ENCODE peak calls at places on chromosomes 5 and 9, in eight cellular contexts. Y is psoas muscle, H is upper lobe of right lung, S is bronchial epithelial cell, I is lower leg skin, L is IMR-90, P is dorsolateral prefrontal cortex, B is fibroblast of the aortic adventitia. M is an unnamed sample.

GRCh38 chr5:155275214-155275613 is 261.7 kb downstream of the KIF4B start:
- DNase-seq in H (no peak), B (no peak), I (no peak), L (no peak), Y (no peak), S (no peak), P (no peak), M (no peak)

GRCh38 chr9:131096490-131097258 is at the start of gene AIF1L:
- DNase-seq in L (no peak), I (no peak), B (no peak), P (no peak), Y (no peak), H (peak), S (no peak), M (peak)

GRCh38 chr5:32805966-32806626 is 95.0 kb downstream of the NPR3 start:
- DNase-seq in B (peak), P (no peak), Y (no peak), H (no peak), L (peak), S (peak), I (no peak), M (no peak)

GRCh38 chr5:67404261-67405100 is 207.9 kb upstream of the CD180 start:
- DNase-seq in B (peak), L (peak), I (no peak), S (peak), P (no peak), H (no peak), Y (no peak), M (no peak)

GRCh38 chr5:82149434-82149833 is 128.7 kb downstream of the RPS23 start:
- DNase-seq in P (no peak), S (no peak), Y (no peak), I (no peak), B (no peak), H (no peak), L (no peak), M (no peak)

GRCh38 chr9:134231330-134231745 is 67.0 kb upstream of the RNU6ATAC start:
- DNase-seq in L (no peak), H (no peak), I (no peak), Y (peak), B (no peak), S (no peak), P (no peak), M (no peak)

GRCh38 chr5:135008556-135008955 is 25.5 kb downstream of the PITX1 start:
- DNase-seq in I (no peak), Y (no peak), H (peak), S (no peak), P (no peak), L (no peak), B (no peak), M (no peak)

GRCh38 chr5:37984300-37984699 is 144.5 kb upstream of the GDNF start:
- DNase-seq in I (no peak), S (no peak), B (no peak), Y (no peak), L (no peak), P (no peak), H (no peak), M (no peak)

GRCh38 chr5:138573949-138574670 is 1.1 kb downstream of the HSPA9 start:
- DNase-seq in H (no peak), S (peak), P (no peak), Y (no peak), I (no peak), L (peak), B (peak), M (no peak)

GRCh38 chr5:1445313-1445894 is at the start of gene SLC6A3:
- DNase-seq in Y (peak), L (no peak), I (no peak), B (no peak), H (peak), P (no peak), S (no peak), M (peak)

GRCh38 chr9:31790720-31791119 is 593.7 kb upstream of the ACO1 start:
- DNase-seq in Y (no peak), P (no peak), B (no peak), H (no peak), I (no peak), L (no peak), S (peak), M (no peak)

GRCh38 chr9:133349965-133350624 is 2.1 kb downstream of the RPL7A start:
- DNase-seq in P (no peak), Y (no peak), H (no peak), S (no peak), B (no peak), L (no peak), I (no peak), M (no peak)

GRCh38 chr9:38316166-38316765 is 76.2 kb upstream of the ALDH1B1 start:
- DNase-seq in P (no peak), H (no peak), I (no peak), Y (peak), L (no peak), S (no peak), B (no peak), M (no peak)

GRCh38 chr5:172110921-172111873 is 76.8 kb downstream of the STK10 start:
- DNase-seq in B (peak), Y (peak), L (peak), S (peak), P (no peak), I (no peak), H (peak), M (no peak)

GRCh38 chr9:35105126-35105525 is 2.2 kb upstream of the STOML2 start:
- DNase-seq in H (peak), L (no peak), B (no peak), P (no peak), Y (no peak), I (no peak), S (no peak), M (no peak)

GRCh38 chr9:70563437-70564204 is 149.2 kb upstream of the KLF9 start:
- DNase-seq in B (peak), L (peak), I (no peak), H (no peak), P (no peak), S (peak), Y (no peak), M (no peak)

GRCh38 chr9:96565684-96566360 is 53.8 kb downstream of the CDC14B start:
- DNase-seq in Y (no peak), S (peak), I (peak), P (no peak), L (peak), H (no peak), B (peak), M (no peak)

GRCh38 chr9:134515026-134515821 is 126.4 kb upstream of the COL5A1 start:
- DNase-seq in S (no peak), H (peak), B (peak), I (no peak), L (peak), P (no peak), Y (no peak), M (no peak)

GRCh38 chr9:134307223-134307600 is 19.0 kb upstream of the RXRA start:
- DNase-seq in P (no peak), H (peak), Y (peak), S (no peak), L (no peak), I (no peak), B (no peak), M (no peak)

GRCh38 chr9:76595645-76596044 is 136.7 kb downstream of the GCNT1 start:
- DNase-seq in B (no peak), Y (no peak), S (no peak), L (no peak), H (no peak), P (no peak), I (no peak), M (no peak)

GRCh38 chr9:76593011-76593347 is 134.0 kb downstream of the GCNT1 start:
- DNase-seq in L (no peak), H (no peak), S (no peak), B (no peak), Y (no peak), I (no peak), P (no peak), M (no peak)

GRCh38 chr9:76591256-76591950 is 132.4 kb downstream of the GCNT1 start:
- DNase-seq in S (no peak), P (no peak), I (no peak), L (peak), Y (no peak), H (no peak), B (peak), M (no peak)

GRCh38 chr9:76594764-76595410 is 135.9 kb downstream of the GCNT1 start:
- DNase-seq in Y (no peak), S (no peak), B (no peak), P (no peak), I (no peak), L (no peak), H (no peak), M (no peak)

DNA sequence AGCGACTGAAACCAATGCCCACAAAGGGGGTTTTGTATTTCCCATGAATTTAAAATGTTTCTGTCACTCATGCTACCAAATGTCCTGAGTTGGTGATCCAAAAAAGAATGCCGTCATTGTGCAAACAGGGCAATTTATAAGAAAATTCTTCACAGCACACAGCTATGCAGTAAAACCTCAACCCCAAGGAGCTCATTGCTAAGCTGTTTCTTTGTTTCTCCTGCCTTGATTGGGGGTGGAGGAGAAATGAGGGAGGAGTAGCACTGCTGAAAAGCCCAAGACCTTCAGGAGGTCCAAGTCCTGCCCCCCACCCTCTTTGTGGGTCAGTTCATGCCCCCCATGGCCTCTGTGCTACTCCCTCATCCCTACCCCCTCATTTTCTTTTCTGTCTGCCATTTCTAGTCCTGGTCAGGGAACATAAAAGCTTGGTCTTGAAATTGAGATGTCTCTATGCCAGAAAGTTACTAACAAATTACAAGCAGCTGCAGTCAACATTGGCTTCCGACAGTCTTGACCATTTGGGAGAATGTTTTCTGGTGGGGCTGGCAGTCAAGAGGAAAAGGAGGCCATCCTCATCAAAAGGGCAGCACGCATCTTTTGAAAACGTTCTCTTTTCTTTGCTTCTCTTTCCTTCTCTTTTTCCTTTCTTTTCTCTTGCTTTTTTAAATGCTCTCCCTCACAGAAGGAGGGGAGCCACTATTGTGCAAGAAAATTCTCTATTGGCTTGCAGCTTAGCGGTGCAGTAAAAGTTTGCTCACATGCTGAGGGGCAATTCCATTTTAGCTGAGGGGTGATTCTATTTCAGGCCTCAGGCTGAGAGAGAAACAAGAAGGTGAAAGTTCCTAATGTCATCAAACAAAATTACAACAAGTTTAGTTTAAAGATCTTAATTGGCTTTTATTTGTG is 133.4 kb downstream of the GCNT1 start:
- DNase-seq in L (no peak), I (no peak), Y (no peak), S (no peak), P (no peak), H (no peak), B (peak), M (no peak)
- TF ChIP-seq CTCF in L (no peak), I (no peak), Y (no peak), S (no peak), P (no peak), H (no peak), B (no peak), M (no peak)

DNA sequence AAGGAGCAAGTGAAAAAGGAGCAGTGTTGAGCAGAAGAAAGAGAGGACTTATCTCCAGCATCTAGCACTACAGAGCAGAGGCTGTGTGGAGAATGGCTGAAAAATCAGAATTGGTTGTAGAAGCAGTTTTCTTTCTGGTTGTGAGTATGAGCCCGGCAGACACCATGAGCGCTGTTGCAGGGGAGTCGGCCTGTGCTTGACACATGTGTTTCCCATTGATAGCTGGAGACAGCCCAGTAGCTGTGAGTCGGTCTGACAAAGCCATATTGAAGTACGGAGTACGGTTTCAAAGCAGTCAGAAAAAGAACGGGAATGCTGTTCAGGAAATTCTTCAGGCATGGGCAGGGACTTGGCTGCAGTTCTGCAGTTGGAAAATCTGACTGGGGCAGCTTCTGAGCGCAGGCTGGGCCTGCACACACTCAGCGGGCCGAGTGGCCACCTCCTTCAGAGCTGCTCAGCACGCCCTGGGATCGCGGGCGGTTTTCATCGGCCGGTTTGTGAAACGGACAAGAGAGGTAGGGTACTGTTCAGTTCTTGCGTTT is at the start of gene SGCD:
- DNase-seq in Y (peak), L (peak), S (peak), I (peak), B (peak), P (peak), H (peak), M (no peak)
- TF ChIP-seq CTCF in Y (no peak), L (no peak), S (no peak), I (no peak), B (peak), P (no peak), H (no peak), M (no peak)

GRCh38 chr5:79924936-79925893 is 65.8 kb downstream of the MTX3 start:
- DNase-seq in Y (no peak), S (peak), L (peak), H (no peak), P (no peak), I (no peak), B (peak), M (no peak)
- TF ChIP-seq CTCF in Y (no peak), S (peak), L (peak), H (no peak), P (no peak), I (no peak), B (peak), M (peak)

GRCh38 chr9:127361561-127361960 is 35.4 kb upstream of the SLC2A8 start:
- DNase-seq in L (no peak), I (no peak), Y (no peak), B (no peak), P (no peak), H (no peak), S (peak), M (no peak)

GRCh38 chr9:127360205-127360604 is 36.8 kb upstream of the SLC2A8 start:
- DNase-seq in I (no peak), P (peak), L (no peak), S (peak), H (no peak), Y (no peak), B (no peak), M (no peak)

GRCh38 chr9:127358770-127359169 is 38.2 kb upstream of the SLC2A8 start:
- DNase-seq in H (no peak), L (no peak), I (no peak), Y (no peak), S (no peak), B (no peak), P (no peak), M (no peak)

GRCh38 chr9:127362829-127363228 is 34.1 kb upstream of the SLC2A8 start:
- DNase-seq in I (no peak), L (no peak), H (no peak), S (no peak), B (no peak), P (no peak), Y (no peak), M (no peak)

GRCh38 chr9:127360829-127361228 is 36.1 kb upstream of the SLC2A8 start:
- DNase-seq in S (peak), B (peak), P (no peak), I (no peak), Y (no peak), L (peak), H (no peak), M (no peak)
- TF ChIP-seq CTCF in S (peak), B (peak), P (no peak), I (no peak), Y (no peak), L (peak), H (no peak), M (peak)

GRCh38 chr5:45697211-45697610 is 1.0 kb upstream of the HCN1 start:
- DNase-seq in S (no peak), B (no peak), Y (no peak), I (no peak), P (no peak), L (no peak), H (no peak), M (no peak)

GRCh38 chr5:45694255-45694834 is 1.8 kb downstream of the HCN1 start:
- DNase-seq in S (no peak), P (no peak), H (no peak), Y (no peak), L (no peak), I (no peak), B (no peak), M (peak)

GRCh38 chr5:45695680-45696093 is 493 bp downstream of the HCN1 start:
- DNase-seq in S (no peak), I (no peak), Y (no peak), P (no peak), H (no peak), L (no peak), B (no peak), M (peak)

GRCh38 chr5:45695011-45695667 is 1.0 kb downstream of the HCN1 start:
- DNase-seq in B (no peak), L (no peak), S (no peak), H (no peak), P (peak), Y (no peak), I (no peak), M (peak)

GRCh38 chr5:45696206-45696836 is at the start of gene HCN1:
- DNase-seq in L (peak), S (peak), H (peak), P (peak), B (peak), I (peak), Y (peak), M (peak)
- TF ChIP-seq CTCF in L (peak), S (peak), H (peak), P (peak), B (peak), I (no peak), Y (peak), M (peak)

DNA sequence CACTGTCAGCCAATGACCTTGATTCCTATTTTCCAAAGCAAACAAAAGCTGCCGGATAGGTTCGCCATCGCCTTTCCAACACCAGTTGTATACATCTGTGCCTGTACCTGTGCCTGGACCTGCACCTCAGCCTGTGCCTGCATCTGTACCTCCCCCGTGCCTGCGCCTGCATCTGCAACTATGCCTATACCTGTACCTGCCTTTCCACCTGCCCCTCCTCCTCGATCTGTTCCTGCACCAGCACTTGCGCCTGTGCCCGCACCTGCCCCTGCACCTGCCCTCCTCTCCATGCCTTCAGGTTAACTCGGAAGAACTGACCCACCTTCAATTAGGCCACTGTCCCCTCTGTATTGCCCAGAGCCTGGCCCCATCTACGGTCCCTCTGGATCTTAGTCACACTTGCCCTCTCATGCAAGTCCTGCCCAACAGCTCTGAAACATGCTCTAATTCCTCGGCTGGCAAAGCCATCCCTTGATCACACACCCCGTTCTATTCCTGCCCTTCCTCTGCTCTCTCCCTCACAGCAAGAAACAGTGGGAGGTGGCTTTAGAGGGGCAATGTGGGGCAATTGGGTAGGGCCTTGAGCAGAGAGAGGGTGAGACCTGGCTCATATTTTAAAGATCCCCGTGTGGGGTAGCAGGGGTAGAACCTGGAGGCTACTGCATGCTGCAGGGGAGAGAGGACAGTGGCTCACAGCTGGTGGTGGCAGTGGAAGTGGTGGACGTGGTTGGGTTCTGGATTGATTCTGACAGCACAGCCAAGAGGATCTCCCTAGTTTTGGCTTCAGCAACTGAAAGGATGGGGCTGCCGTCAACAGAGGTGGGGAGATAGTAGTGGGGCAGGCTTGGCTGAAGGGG is 59.6 kb upstream of the PHYKPL start:
- DNase-seq in S (no peak), H (peak), P (peak), L (no peak), Y (peak), B (no peak), I (no peak), M (no peak)
- TF ChIP-seq CTCF in S (no peak), H (no peak), P (no peak), L (no peak), Y (no peak), B (no peak), I (no peak), M (no peak)

DNA sequence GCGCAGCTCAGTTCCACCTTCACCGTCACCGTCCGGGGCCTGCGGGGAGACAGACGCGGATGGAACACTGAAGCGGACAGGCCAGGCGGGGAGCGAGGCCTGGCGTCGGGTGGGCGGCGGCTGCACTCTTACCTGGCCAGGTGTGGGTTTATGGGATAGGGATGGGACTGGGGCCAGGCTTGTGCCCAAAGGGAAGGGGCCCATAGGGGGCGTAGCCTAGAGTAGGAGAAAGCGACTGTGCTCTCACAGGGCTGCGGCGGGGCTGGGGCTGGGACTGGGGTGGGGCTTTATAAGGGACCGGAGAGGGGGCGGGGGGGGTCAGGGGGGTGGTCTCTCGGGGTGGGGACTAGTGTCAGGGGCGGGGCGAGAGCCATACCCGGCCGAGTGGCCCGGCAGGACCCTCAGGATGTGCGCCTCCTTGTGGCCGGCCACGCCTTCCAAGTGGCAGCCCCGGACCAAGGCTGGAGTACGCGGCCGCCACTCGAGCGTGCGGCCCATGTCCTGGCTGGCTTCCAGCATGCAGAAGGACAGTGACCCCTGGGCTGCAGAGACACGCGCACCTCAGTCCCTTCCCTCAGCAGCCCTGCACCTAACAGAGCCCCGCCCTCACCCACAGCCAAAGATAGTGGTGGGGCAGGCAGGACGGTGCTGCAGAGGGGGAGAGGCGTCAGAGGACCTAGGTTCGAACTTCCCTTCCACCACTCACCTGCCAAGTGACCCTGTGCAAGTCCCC is 22.8 kb downstream of the FPGS start:
- DNase-seq in S (no peak), Y (no peak), P (no peak), I (no peak), H (peak), B (no peak), L (no peak), M (peak)
- TF ChIP-seq CTCF in S (peak), Y (peak), P (peak), I (no peak), H (peak), B (peak), L (peak), M (peak)

M was measured in neural crest cell.